ENCODE peak calls at places on chromosomes 4 and X, in seven cellular contexts. J is NCI-H774; O is activated T-cell treated with anti-CD3 and anti-CD28 coated beads, Interleukin-2, amount 50 U/mL, for 72 hours; H is HCT116; S is activated effector memory CD4-positive, alpha-beta T cell treated with Interleukin-2 at 50 U/mL for 16 hours; L is choroid plexus epithelial cell; G is CD8-positive, alpha-beta memory T cell. D is an unnamed sample.

GRCh38 chr4:6331018-6331417 is 61.4 kb downstream of the WFS1 start:
- DNase-seq in G (no peak), S (no peak), O (peak), L (peak), H (no peak), J (peak), D (no peak)

GRCh38 chr4:94112644-94113043 is 95.0 kb upstream of the SMARCAD1 start:
- DNase-seq in L (no peak), G (no peak), O (no peak), H (no peak), J (no peak), S (no peak), D (no peak)

GRCh38 chr4:38226170-38226569 is 266.0 kb downstream of the PTTG2 start:
- DNase-seq in G (no peak), O (no peak), J (no peak), S (no peak), L (no peak), H (no peak), D (no peak)

GRCh38 chr4:37976991-37977470 is 16.8 kb downstream of the PTTG2 start:
- DNase-seq in G (peak), S (peak), J (peak), L (peak), H (peak), O (peak), D (no peak)

GRCh38 chr4:26789208-26789607 is 71.4 kb upstream of the STIM2 start:
- DNase-seq in H (no peak), J (no peak), S (no peak), L (no peak), O (no peak), G (no peak), D (no peak)

GRCh38 chr4:23811045-23811620 is 78.7 kb downstream of the PPARGC1A start:
- DNase-seq in G (no peak), H (no peak), L (no peak), J (no peak), O (no peak), S (no peak), D (no peak)

GRCh38 chr4:2941138-2942036 is 21.8 kb downstream of the NOP14 start:
- DNase-seq in O (no peak), S (no peak), H (no peak), L (no peak), G (no peak), J (no peak), D (no peak)

GRCh38 chr4:144374065-144374464 is 233.5 kb upstream of the GYPA start:
- DNase-seq in O (no peak), S (no peak), L (no peak), J (no peak), G (no peak), H (no peak), D (no peak)

GRCh38 chr4:10112658-10113284 is 3.8 kb downstream of the WDR1 start:
- DNase-seq in L (no peak), O (no peak), S (no peak), H (no peak), J (no peak), G (no peak), D (no peak)

GRCh38 chrX:19860571-19860970 is 26.8 kb downstream of the SH3KBP1 start:
- DNase-seq in H (no peak), S (no peak), O (no peak), G (no peak), L (no peak), J (no peak), D (no peak)

GRCh38 chrX:15911729-15912550 is 57.3 kb upstream of the AP1S2 start:
- DNase-seq in J (no peak), S (no peak), G (no peak), L (no peak), O (no peak), H (no peak), D (no peak)

GRCh38 chr4:90926957-90927356 is 799.8 kb downstream of the CCSER1 start:
- DNase-seq in G (no peak), L (no peak), H (no peak), O (no peak), S (no peak), J (no peak), D (no peak)